ENCODE peak calls at places on chromosomes 4 and X, in five cellular contexts. One of them, this sample, is unnamed.

GRCh38 chrX:107323786-107324492 is 117.5 kb downstream of the DNAAF6 start:
- DNase-seq in MM.1S: no peak
- DNase-seq in GM23248: no peak
- DNase-seq in SK-N-SH: peak; percentile 16
- DNase-seq in GM23338: no peak
- DNase-seq in this sample: no peak

GRCh38 chrX:47515941-47516649 is 33.1 kb upstream of the ZNF41 start:
- DNase-seq in GM23248: peak; percentile 54
- DNase-seq in GM23338: no peak
- DNase-seq in MM.1S: no peak
- DNase-seq in SK-N-SH: no peak
- DNase-seq in this sample: peak; percentile 80

GRCh38 chrX:52923781-52924241 is 26.7 kb downstream of the FAM156B start:
- DNase-seq in SK-N-SH: no peak
- DNase-seq in MM.1S: peak; percentile 79
- DNase-seq in GM23248: peak; percentile 61
- DNase-seq in GM23338: no peak
- DNase-seq in this sample: peak; percentile 61

GRCh38 chrX:39953879-39954278 is 143.9 kb downstream of the BCOR start:
- DNase-seq in MM.1S: no peak
- DNase-seq in SK-N-SH: no peak
- DNase-seq in GM23338: no peak
- DNase-seq in GM23248: no peak
- DNase-seq in this sample: peak; percentile 94

GRCh38 chr4:185744127-185744865 is 67.7 kb downstream of the SORBS2 start:
- DNase-seq in GM23338: no peak
- DNase-seq in MM.1S: no peak
- DNase-seq in GM23248: no peak
- DNase-seq in SK-N-SH: no peak
- DNase-seq in this sample: no peak

GRCh38 chrX:36241397-36241796 is 321.9 kb downstream of the CFAP47 start:
- DNase-seq in GM23248: no peak
- DNase-seq in GM23338: no peak
- DNase-seq in SK-N-SH: no peak
- DNase-seq in MM.1S: no peak
- DNase-seq in this sample: no peak

GRCh38 chrX:73847991-73848390 is 285.0 kb downstream of the CHIC1 start:
- DNase-seq in GM23248: no peak
- DNase-seq in SK-N-SH: no peak
- DNase-seq in GM23338: no peak
- DNase-seq in MM.1S: no peak
- DNase-seq in this sample: no peak

GRCh38 chrX:76915836-76916235 is 488.3 kb downstream of the MAGEE1 start:
- DNase-seq in GM23338: no peak
- DNase-seq in MM.1S: no peak
- DNase-seq in SK-N-SH: no peak
- DNase-seq in GM23248: no peak
- DNase-seq in this sample: no peak

GRCh38 chr4:170026253-170026991 is at the start of gene MFAP3L:
- DNase-seq in GM23338: peak; percentile 91
- DNase-seq in GM23248: peak; percentile 97
- DNase-seq in MM.1S: peak; percentile 91
- DNase-seq in SK-N-SH: peak; percentile 98
- DNase-seq in this sample: peak; percentile 77
- TF ChIP-seq EZH2phosphoT487 in GM23338: no peak
- TF ChIP-seq EZH2phosphoT487 in GM23248: no peak
- TF ChIP-seq EZH2phosphoT487 in MM.1S: no peak
- TF ChIP-seq EZH2phosphoT487 in SK-N-SH: no peak
- TF ChIP-seq EZH2phosphoT487 in this sample: no peak

GRCh38 chrX:151776936-151777335 is 42.4 kb downstream of the CNGA2 start:
- DNase-seq in GM23338: no peak
- DNase-seq in SK-N-SH: no peak
- DNase-seq in MM.1S: no peak
- DNase-seq in GM23248: no peak
- DNase-seq in this sample: no peak
- H2AFZ ChIP-seq in GM23338: no peak overlapping the region
- H2AFZ ChIP-seq in SK-N-SH: no peak overlapping the region
- H2AFZ ChIP-seq in MM.1S: no peak overlapping the region
- H2AFZ ChIP-seq in GM23248: no peak overlapping the region
- H2AFZ ChIP-seq in this sample: no peak overlapping the region

DNA sequence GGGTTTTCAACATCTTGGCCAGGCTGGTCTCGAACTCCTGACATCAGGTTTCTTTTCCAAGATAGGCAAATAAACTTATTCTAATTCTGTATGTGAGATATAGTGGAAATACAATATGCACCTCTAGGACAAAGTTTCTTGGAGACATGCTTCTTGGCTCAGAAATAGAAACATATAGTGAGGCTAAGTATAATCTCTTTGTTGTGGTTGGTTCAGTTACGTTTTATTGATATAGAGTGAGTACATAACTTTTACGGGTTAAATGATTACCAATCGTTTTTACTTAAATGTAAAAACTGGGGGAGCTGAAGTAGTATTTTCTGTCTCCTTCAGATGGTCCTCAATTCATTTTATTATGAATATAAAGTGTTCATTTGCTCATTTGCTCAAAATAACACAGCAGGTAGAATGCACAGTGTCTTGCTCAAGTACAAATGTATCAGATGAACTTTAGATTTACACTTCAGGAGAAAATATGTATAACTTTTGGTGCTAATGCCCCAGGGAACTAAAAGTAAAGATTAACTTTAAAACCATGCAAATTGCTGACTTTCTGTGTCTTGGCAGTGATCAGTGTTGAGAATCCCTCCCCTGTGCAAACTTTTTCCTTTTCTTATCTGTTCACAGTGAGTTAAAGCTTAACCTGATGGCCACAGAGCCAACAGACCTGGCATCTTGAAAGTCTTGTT is 77.6 kb downstream of the AFF1 start:
- DNase-seq in MM.1S: no peak
- DNase-seq in SK-N-SH: no peak
- DNase-seq in GM23248: no peak
- DNase-seq in GM23338: no peak
- DNase-seq in this sample: no peak
- TF ChIP-seq EZH2phosphoT487 in MM.1S: no peak
- TF ChIP-seq EZH2phosphoT487 in SK-N-SH: no peak
- TF ChIP-seq EZH2phosphoT487 in GM23248: no peak
- TF ChIP-seq EZH2phosphoT487 in GM23338: no peak
- TF ChIP-seq EZH2phosphoT487 in this sample: no peak

DNA sequence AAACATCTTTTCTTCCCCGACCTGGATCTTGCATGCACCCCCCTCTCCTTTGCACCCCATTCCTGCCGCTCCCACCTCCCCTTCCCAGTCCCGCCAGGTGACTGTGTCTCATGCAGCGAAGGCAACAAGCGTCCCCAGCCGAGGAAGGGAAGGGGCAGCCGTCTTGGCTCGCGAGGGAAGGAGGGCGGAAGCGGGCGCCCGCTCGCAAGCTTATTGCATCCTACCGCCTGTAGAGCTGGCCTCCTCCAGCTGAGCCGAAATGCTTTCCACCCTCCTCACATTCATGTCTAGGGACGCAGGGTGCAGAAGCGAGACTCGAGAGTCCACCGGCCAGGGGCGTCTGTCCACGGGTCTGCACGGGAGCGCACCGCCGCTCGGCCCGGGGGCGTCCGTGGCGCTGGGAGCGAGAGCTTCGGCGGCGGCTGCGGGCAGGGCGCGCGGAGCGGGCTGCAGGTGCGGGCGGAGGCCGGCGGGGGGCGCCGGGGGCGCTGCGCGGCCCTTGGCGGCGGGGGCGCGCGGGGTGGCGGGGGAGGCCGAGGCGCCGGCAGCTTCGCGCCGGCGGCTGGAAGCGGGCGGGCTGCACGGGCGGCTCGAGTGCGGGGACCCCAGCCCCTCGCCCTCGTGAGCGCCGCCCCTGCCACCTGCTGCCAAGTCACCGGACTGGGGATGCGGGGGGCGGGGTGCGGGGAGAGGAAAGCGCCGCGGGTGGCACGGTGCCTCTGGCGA is at the start of gene KCNIP4:
- DNase-seq in GM23338: peak; percentile 69
- DNase-seq in SK-N-SH: peak; percentile 68
- DNase-seq in GM23248: peak; percentile 63
- DNase-seq in MM.1S: peak; percentile 27
- DNase-seq in this sample: no peak
- H2AFZ ChIP-seq in GM23338: peak within 1 kb of the TSS; percentile 99
- H2AFZ ChIP-seq in SK-N-SH: peak within 1 kb of the TSS; percentile 87
- H2AFZ ChIP-seq in GM23248: peak within 1 kb of the TSS; percentile 74
- H2AFZ ChIP-seq in MM.1S: peak within 1 kb of the TSS; percentile 61
- H2AFZ ChIP-seq in this sample: no peak within 1 kb of the TSS

GRCh38 chrX:154495472-154495922 is 5.1 kb upstream of the SLC10A3 start:
- DNase-seq in GM23338: no peak
- DNase-seq in GM23248: no peak
- DNase-seq in SK-N-SH: no peak
- DNase-seq in MM.1S: no peak
- DNase-seq in this sample: no peak
- TF ChIP-seq EZH2phosphoT487 in GM23338: no peak
- TF ChIP-seq EZH2phosphoT487 in GM23248: no peak
- TF ChIP-seq EZH2phosphoT487 in SK-N-SH: no peak
- TF ChIP-seq EZH2phosphoT487 in MM.1S: no peak
- TF ChIP-seq EZH2phosphoT487 in this sample: no peak

DNA sequence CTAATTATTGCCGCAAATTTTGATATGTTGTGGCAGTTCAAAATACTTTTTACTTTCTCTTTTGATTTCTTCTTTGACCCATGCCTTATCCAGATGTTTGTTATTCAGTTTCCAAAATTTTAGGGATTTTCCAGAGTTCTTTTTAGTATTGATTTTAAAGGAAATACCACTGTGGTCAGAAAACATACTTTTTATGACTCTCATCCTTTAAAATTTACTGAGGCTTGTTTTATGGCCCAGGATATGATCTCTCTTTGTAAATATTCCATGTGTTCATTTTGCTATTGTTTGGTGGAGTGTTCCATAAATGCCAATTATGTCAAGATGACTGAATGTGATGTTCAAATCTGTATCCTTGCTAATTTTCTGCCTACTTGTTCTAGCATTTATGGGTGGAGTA is 272.3 kb upstream of the DIPK2B start:
- DNase-seq in GM23338: no peak
- DNase-seq in GM23248: peak; percentile 66
- DNase-seq in SK-N-SH: no peak
- DNase-seq in MM.1S: no peak
- DNase-seq in this sample: peak; percentile 88
- H2AFZ ChIP-seq in GM23338: no peak overlapping the region
- H2AFZ ChIP-seq in GM23248: no peak overlapping the region
- H2AFZ ChIP-seq in SK-N-SH: no peak overlapping the region
- H2AFZ ChIP-seq in MM.1S: no peak overlapping the region
- H2AFZ ChIP-seq in this sample: no peak overlapping the region

GRCh38 chr4:173878701-173879100 is 348.7 kb upstream of the HAND2 start:
- DNase-seq in GM23248: peak; percentile 39
- DNase-seq in SK-N-SH: peak; percentile 30
- DNase-seq in GM23338: no peak
- DNase-seq in MM.1S: no peak
- DNase-seq in this sample: no peak

GRCh38 chr4:173880897-173881296 is 350.9 kb upstream of the HAND2 start:
- DNase-seq in SK-N-SH: no peak
- DNase-seq in GM23248: no peak
- DNase-seq in MM.1S: no peak
- DNase-seq in GM23338: no peak
- DNase-seq in this sample: no peak

GRCh38 chr4:173879286-173879908 is 349.4 kb upstream of the HAND2 start:
- DNase-seq in GM23338: peak; percentile 6
- DNase-seq in GM23248: no peak
- DNase-seq in MM.1S: no peak
- DNase-seq in SK-N-SH: no peak
- DNase-seq in this sample: no peak

GRCh38 chr4:173883821-173884220 is 353.8 kb upstream of the HAND2 start:
- DNase-seq in GM23338: no peak
- DNase-seq in SK-N-SH: no peak
- DNase-seq in GM23248: peak; percentile 49
- DNase-seq in MM.1S: no peak
- DNase-seq in this sample: no peak
- TF ChIP-seq EZH2phosphoT487 in GM23338: no peak
- TF ChIP-seq EZH2phosphoT487 in SK-N-SH: no peak
- TF ChIP-seq EZH2phosphoT487 in GM23248: no peak
- TF ChIP-seq EZH2phosphoT487 in MM.1S: no peak
- TF ChIP-seq EZH2phosphoT487 in this sample: no peak

DNA sequence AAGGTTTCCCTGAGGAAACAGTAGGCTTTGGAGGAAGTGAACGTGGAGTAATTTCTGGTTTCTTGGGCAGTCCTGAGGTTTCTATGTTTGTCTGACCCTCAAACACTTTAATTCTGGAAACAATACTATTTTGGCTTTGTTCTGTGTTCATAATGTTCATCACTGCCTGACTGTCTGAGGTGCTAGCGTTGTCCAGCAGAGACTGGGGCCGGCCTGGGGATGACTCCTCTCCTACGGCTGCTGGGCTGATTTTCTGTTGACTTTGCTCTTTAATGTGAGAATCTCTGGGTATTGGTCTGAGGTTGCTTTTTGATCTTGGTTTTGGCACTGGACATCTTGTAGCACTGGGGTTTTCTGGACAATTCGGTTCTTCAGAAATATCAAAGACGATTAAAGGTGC is 75.8 kb downstream of the RPS3A start:
- DNase-seq in GM23338: no peak
- DNase-seq in MM.1S: no peak
- DNase-seq in SK-N-SH: no peak
- DNase-seq in GM23248: no peak
- DNase-seq in this sample: no peak
- H2AFZ ChIP-seq in GM23338: no peak overlapping the region
- H2AFZ ChIP-seq in MM.1S: no peak overlapping the region
- H2AFZ ChIP-seq in SK-N-SH: no peak overlapping the region
- H2AFZ ChIP-seq in GM23248: no peak overlapping the region
- H2AFZ ChIP-seq in this sample: no peak overlapping the region

GRCh38 chr4:170687751-170688150 is 598.0 kb upstream of the AADAT start:
- DNase-seq in MM.1S: no peak
- DNase-seq in GM23248: no peak
- DNase-seq in SK-N-SH: no peak
- DNase-seq in GM23338: peak; percentile 15
- DNase-seq in this sample: no peak

GRCh38 chr4:170682511-170682910 is 592.8 kb upstream of the AADAT start:
- DNase-seq in GM23338: peak; percentile 14
- DNase-seq in SK-N-SH: no peak
- DNase-seq in MM.1S: no peak
- DNase-seq in GM23248: no peak
- DNase-seq in this sample: no peak
- TF ChIP-seq EZH2phosphoT487 in GM23338: no peak
- TF ChIP-seq EZH2phosphoT487 in SK-N-SH: no peak
- TF ChIP-seq EZH2phosphoT487 in MM.1S: no peak
- TF ChIP-seq EZH2phosphoT487 in GM23248: no peak
- TF ChIP-seq EZH2phosphoT487 in this sample: no peak

GRCh38 chrX:124393238-124393637 is 46.9 kb downstream of the SH2D1A start:
- DNase-seq in MM.1S: no peak
- DNase-seq in GM23338: no peak
- DNase-seq in GM23248: no peak
- DNase-seq in SK-N-SH: no peak
- DNase-seq in this sample: no peak
- H2AFZ ChIP-seq in MM.1S: no peak overlapping the region
- H2AFZ ChIP-seq in GM23338: no peak overlapping the region
- H2AFZ ChIP-seq in GM23248: no peak overlapping the region
- H2AFZ ChIP-seq in SK-N-SH: no peak overlapping the region
- H2AFZ ChIP-seq in this sample: no peak overlapping the region